ENCODE peak calls at places on chromosomes 2 and 18, in seven cellular contexts. I is SK-N-SH, U is K562, X is GM12892, H is H1, Q is GM12878, D is HepG2. C is an unnamed sample.

GRCh38 chr2:7427293-7428060 is 510.3 kb downstream of the RNF144A start:
- DNase-seq in U (peak; percentile 54), H (peak; percentile 19), Q (peak; percentile 66), D (peak; percentile 53), I (peak; percentile 80), X (no peak), C (no peak)

GRCh38 chr2:223297788-223298187 is 245.8 kb downstream of the KCNE4 start:
- DNase-seq in I (peak; percentile 5), X (no peak), U (no peak), Q (no peak), D (no peak), H (no peak), C (no peak)

GRCh38 chr2:66428986-66429612 is 5.8 kb upstream of the MEIS1 start:
- DNase-seq in Q (no peak), H (no peak), D (peak; percentile 61), I (peak; percentile 63), U (peak; percentile 73), X (no peak), C (no peak)

GRCh38 chr2:201860541-201861154 is 54.3 kb downstream of the CDK15 start:
- DNase-seq in H (peak; percentile 17), I (peak; percentile 79), U (peak; percentile 63), Q (peak; percentile 43), X (peak; percentile 24), D (peak; percentile 69), C (peak; percentile 42)

GRCh38 chr2:12819721-12820120 is 103.0 kb downstream of the TRIB2 start:
- DNase-seq in X (no peak), D (no peak), H (no peak), Q (no peak), I (no peak), U (no peak), C (no peak)

GRCh38 chr2:229270551-229271410 is at the start of gene PID1:
- DNase-seq in H (no peak), D (no peak), U (no peak), Q (no peak), I (peak; percentile 85), X (no peak), C (no peak)

GRCh38 chr18:69071680-69072079 is 273.8 kb downstream of the CCDC102B start:
- DNase-seq in U (no peak), X (no peak), I (no peak), H (no peak), Q (no peak), D (no peak), C (no peak)

GRCh38 chr2:61354486-61355197 is 116.2 kb downstream of the USP34 start:
- DNase-seq in H (no peak), U (no peak), D (no peak), Q (no peak), I (no peak), X (no peak), C (no peak)

GRCh38 chr2:201233192-201234166 is 26.9 kb upstream of the CASP8 start:
- DNase-seq in H (peak; percentile 27), D (peak; percentile 96), X (peak; percentile 56), U (peak; percentile 92), I (no peak), Q (peak; percentile 91), C (peak; percentile 46)

GRCh38 chr2:38665854-38666577 is at the start of gene GALM:
- DNase-seq in Q (no peak), D (peak; percentile 99), H (peak; percentile 80), U (peak; percentile 89), X (no peak), I (peak; percentile 72), C (no peak)

GRCh38 chr2:109475531-109476210 is 138.1 kb downstream of the SEPTIN10 start:
- DNase-seq in X (no peak), I (no peak), H (no peak), Q (no peak), U (no peak), D (no peak), C (no peak)

GRCh38 chr2:104434363-104434792 is 419.5 kb upstream of the POU3F3 start:
- DNase-seq in H (peak; percentile 43), U (no peak), X (no peak), D (no peak), I (peak; percentile 54), Q (peak; percentile 7), C (peak; percentile 12)

GRCh38 chr2:181178823-181179412 is 198.5 kb downstream of the UBE2E3 start:
- DNase-seq in X (no peak), Q (no peak), U (peak; percentile 3), D (peak; percentile 43), I (peak; percentile 8), H (no peak), C (no peak)

GRCh38 chr2:96874099-96874831 is 4.4 kb upstream of the SEMA4C start:
- DNase-seq in U (peak; percentile 43), Q (peak; percentile 76), X (no peak), D (no peak), I (no peak), H (no peak), C (no peak)

GRCh38 chr2:8333177-8333831 is 348.6 kb upstream of the ID2 start:
- DNase-seq in H (no peak), U (no peak), X (no peak), I (no peak), D (no peak), Q (no peak), C (no peak)

GRCh38 chr2:156719036-156719435 is 282.9 kb downstream of the GPD2 start:
- DNase-seq in X (no peak), D (no peak), H (no peak), Q (no peak), I (no peak), U (peak; percentile 50), C (no peak)

GRCh38 chr18:13147146-13147545 is 71.4 kb upstream of the LDLRAD4 start:
- DNase-seq in Q (no peak), H (no peak), D (peak; percentile 47), U (no peak), I (no peak), X (no peak), C (no peak)

GRCh38 chr18:45399643-45400042 is 215.6 kb upstream of the SLC14A2 start:
- DNase-seq in X (no peak), U (no peak), D (no peak), Q (no peak), H (no peak), I (no peak), C (no peak)

GRCh38 chr18:48920408-48921038 is 30.2 kb downstream of the SMAD7 start:
- DNase-seq in Q (no peak), H (no peak), D (no peak), U (no peak), X (no peak), I (no peak), C (no peak)

GRCh38 chr18:36734589-36734988 is 94.2 kb downstream of the TPGS2 start:
- DNase-seq in U (no peak), Q (no peak), I (peak; percentile 55), X (no peak), H (no peak), D (no peak), C (no peak)

GRCh38 chr2:10448646-10449480 is 736 bp upstream of the ODC1 start:
- DNase-seq in I (no peak), X (peak; percentile 96), U (peak; percentile 95), D (peak; percentile 90), H (peak; percentile 61), Q (peak; percentile 65), C (peak; percentile 96)
- TF ChIP-seq TAF1 in I (peak; percentile 62), X (no peak), U (peak; percentile 14), D (peak; percentile 94), H (peak; percentile 53), Q (peak; percentile 55), C (peak; percentile 58)

GRCh38 chr2:234874347-234875046 is 77.3 kb upstream of the SH3BP4 start:
- DNase-seq in I (no peak), H (no peak), U (no peak), Q (no peak), D (peak; percentile 49), X (no peak), C (no peak)

GRCh38 chr2:234869969-234870368 is 81.8 kb upstream of the SH3BP4 start:
- DNase-seq in H (no peak), U (no peak), X (no peak), I (no peak), D (no peak), Q (no peak), C (no peak)

GRCh38 chr2:234873103-234873827 is 78.6 kb upstream of the SH3BP4 start:
- DNase-seq in I (no peak), U (no peak), Q (no peak), H (no peak), D (no peak), X (no peak), C (no peak)

GRCh38 chr2:234869164-234869563 is 82.7 kb upstream of the SH3BP4 start:
- DNase-seq in I (no peak), D (no peak), H (no peak), Q (no peak), U (no peak), X (no peak), C (no peak)

GRCh38 chr2:234873828-234874173 is 78.0 kb upstream of the SH3BP4 start:
- DNase-seq in D (no peak), H (no peak), Q (no peak), U (no peak), I (no peak), X (no peak), C (no peak)
- TF ChIP-seq TAF1 in D (no peak), H (no peak), Q (no peak), U (no peak), I (no peak), X (no peak), C (no peak)

GRCh38 chr2:15092166-15092565 is 459.6 kb downstream of the LRATD1 start:
- DNase-seq in X (no peak), H (no peak), D (no peak), Q (no peak), I (no peak), U (no peak), C (no peak)

GRCh38 chr2:15094161-15094560 is 461.6 kb downstream of the LRATD1 start:
- DNase-seq in I (no peak), D (no peak), X (no peak), Q (no peak), U (no peak), H (no peak), C (no peak)

GRCh38 chr2:15096873-15097272 is 464.3 kb downstream of the NBAS start:
- DNase-seq in X (no peak), Q (no peak), H (peak; percentile 10), D (no peak), U (no peak), I (no peak), C (no peak)

GRCh38 chr2:15092691-15093090 is 460.2 kb downstream of the LRATD1 start:
- DNase-seq in Q (no peak), U (no peak), X (no peak), H (no peak), D (no peak), I (no peak), C (no peak)
- TF ChIP-seq TAF1 in Q (no peak), U (no peak), X (no peak), H (no peak), D (no peak), I (no peak), C (no peak)

DNA sequence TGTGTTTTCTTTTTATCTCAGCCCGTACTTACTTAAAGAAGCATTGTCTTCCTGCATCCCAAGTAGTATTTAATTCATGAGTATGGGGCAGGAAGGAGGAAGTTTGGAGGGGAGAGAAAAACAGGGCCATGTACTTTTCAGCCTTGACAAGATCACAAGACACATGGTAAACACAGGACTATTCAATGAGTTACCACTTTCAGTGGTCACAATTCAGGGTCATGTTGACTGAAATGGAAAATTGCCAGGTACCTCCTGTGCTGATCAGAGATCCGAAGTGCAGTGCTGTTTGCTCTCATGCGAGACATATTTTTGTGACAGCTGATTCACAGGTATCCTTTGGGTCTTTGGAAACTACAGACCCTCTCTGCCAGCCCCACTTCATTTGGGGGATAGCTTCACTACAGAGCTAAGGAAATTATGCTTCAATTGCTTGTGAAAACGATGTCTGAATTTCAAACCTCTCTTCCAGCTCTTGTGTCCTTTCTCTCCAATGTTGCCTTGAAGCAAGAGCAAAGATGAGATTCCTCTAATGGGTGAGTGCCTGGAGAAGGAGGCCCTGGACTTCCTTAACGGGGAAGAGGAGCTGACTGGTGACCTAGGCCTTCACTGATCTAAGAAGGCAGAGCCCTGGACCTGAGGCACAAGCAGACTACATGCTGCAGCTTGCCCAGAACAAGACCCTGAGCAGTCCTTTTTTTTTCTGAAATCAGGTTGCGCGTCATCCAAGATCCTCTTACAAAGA is 44.2 kb downstream of the EVA1A start:
- DNase-seq in D (peak; percentile 99), X (no peak), I (no peak), Q (peak; percentile 34), U (no peak), H (no peak), C (no peak)
- TF ChIP-seq TAF1 in D (peak; percentile 47), X (no peak), I (no peak), Q (no peak), U (no peak), H (no peak), C (no peak)

C was measured in GM12891.